ENCODE peak calls at places on chromosomes 4 and X, in six cellular contexts. E is HCT116, C is ovary, N is A549, P is esophagus squamous epithelium, A is suprapubic skin. W is an unnamed sample.
A peak's percentile ranks its signal among the peaks of the same experiment; 100 is the strongest.

GRCh38 chr4:93178279-93178678 is 650.3 kb upstream of the ATOH1 start:
- DNase-seq in E (no peak), C (no peak), N (no peak), P (no peak), A (no peak), W (no peak)

GRCh38 chr4:94603170-94603747 is 151.5 kb downstream of the PDLIM5 start:
- DNase-seq in E (no peak), C (no peak), N (no peak), P (no peak), A (no peak), W (no peak)

GRCh38 chr4:55038176-55038890 is 87.1 kb downstream of the KDR start:
- DNase-seq in E (no peak), C (no peak), N (no peak), P (no peak), A (no peak), W (no peak)

GRCh38 chrX:153836921-153837320 is 6.6 kb upstream of the PDZD4 start:
- DNase-seq in E (no peak), C (no peak), N (no peak), P (no peak), A (no peak), W (no peak)

GRCh38 chr4:53908661-53909078 is 155.7 kb downstream of the CHIC2 start:
- DNase-seq in E (peak; percentile 62), C (peak; percentile 39), N (peak; percentile 57), P (no peak), A (no peak), W (peak; percentile 72)

GRCh38 chrX:111168314-111168713 is 72.3 kb downstream of the PAK3 start:
- DNase-seq in E (no peak), C (no peak), N (no peak), P (no peak), A (no peak), W (no peak)

GRCh38 chr4:123479944-123480343 is 83.3 kb downstream of the SPRY1 start:
- DNase-seq in E (no peak), C (no peak), N (no peak), P (no peak), A (no peak), W (no peak)

GRCh38 chr4:31045151-31045550 is 325.0 kb downstream of the PCDH7 start:
- DNase-seq in E (no peak), C (no peak), N (no peak), P (no peak), A (no peak), W (no peak)

GRCh38 chr4:11418610-11419009 is 10.1 kb downstream of the HS3ST1 start:
- DNase-seq in E (no peak), C (no peak), N (no peak), P (no peak), A (no peak), W (no peak)
- TF ChIP-seq POLR2A in E (no peak), C (no peak), N (no peak), P (no peak), A (no peak), W (no peak)

GRCh38 chr4:184345573-184345922 is 127.9 kb upstream of the ENPP6 start:
- DNase-seq in E (no peak), C (no peak), N (no peak), P (no peak), A (no peak), W (peak; percentile 72)
- TF ChIP-seq POLR2A in E (no peak), C (no peak), N (no peak), P (no peak), A (no peak), W (no peak)

GRCh38 chr4:104491396-104491821 is 3.3 kb downstream of the CXXC4 start:
- DNase-seq in E (no peak), C (peak; percentile 54), N (peak; percentile 11), P (no peak), A (peak; percentile 69), W (peak; percentile 67)
- TF ChIP-seq POLR2A in E (no peak), C (no peak), N (peak; percentile 20), P (no peak), A (no peak), W (no peak)

GRCh38 chr4:110196871-110197420 is 1.5 kb downstream of the ELOVL6 start:
- DNase-seq in E (no peak), C (peak; percentile 50), N (peak; percentile 31), P (peak; percentile 2), A (peak; percentile 72), W (peak; percentile 73)
- TF ChIP-seq POLR2A in E (no peak), C (no peak), N (peak; percentile 27), P (no peak), A (no peak), W (no peak)

GRCh38 chrX:40105016-40105790 is 7.4 kb upstream of the BCOR start:
- DNase-seq in E (no peak), C (peak; percentile 52), N (peak; percentile 21), P (no peak), A (no peak), W (no peak)
- TF ChIP-seq POLR2A in E (no peak), C (no peak), N (no peak), P (no peak), A (no peak), W (no peak)

W was measured in sigmoid colon.